ENCODE peak calls at places on chromosomes 16 and 17, in six cellular contexts. One of them, this sample, is unnamed.

GRCh38 chr16:57627184-57627871 is 1.1 kb upstream of the ADGRG1 start:
- DNase-seq in activated T-helper 1 cell treated with anti-CD3 and anti-CD28 coated beads, Interleukin-2, amount 50 U/mL, for 16 hours: no peak
- DNase-seq in effector memory CD4-positive, alpha-beta T cell: no peak
- DNase-seq in dorsolateral prefrontal cortex: no peak
- DNase-seq in SK-N-MC: no peak
- DNase-seq in stimulated activated CD4-positive, alpha-beta T cell treated with anti-CD3 and anti-CD28 coated beads, Interleukin-2, amount 100 ng/mL, for 24 hours: no peak
- DNase-seq in this sample: no peak

GRCh38 chr17:19013806-19014627 is 9.5 kb upstream of the FAM83G start:
- DNase-seq in activated T-helper 1 cell treated with anti-CD3 and anti-CD28 coated beads, Interleukin-2, amount 50 U/mL, for 16 hours: no peak
- DNase-seq in effector memory CD4-positive, alpha-beta T cell: no peak
- DNase-seq in dorsolateral prefrontal cortex: no peak
- DNase-seq in SK-N-MC: no peak
- DNase-seq in stimulated activated CD4-positive, alpha-beta T cell treated with anti-CD3 and anti-CD28 coated beads, Interleukin-2, amount 100 ng/mL, for 24 hours: no peak
- DNase-seq in this sample: no peak

GRCh38 chr17:29495011-29495410 is 71.8 kb downstream of the ABHD15 start:
- DNase-seq in activated T-helper 1 cell treated with anti-CD3 and anti-CD28 coated beads, Interleukin-2, amount 50 U/mL, for 16 hours: no peak
- DNase-seq in effector memory CD4-positive, alpha-beta T cell: no peak
- DNase-seq in dorsolateral prefrontal cortex: no peak
- DNase-seq in SK-N-MC: no peak
- DNase-seq in stimulated activated CD4-positive, alpha-beta T cell treated with anti-CD3 and anti-CD28 coated beads, Interleukin-2, amount 100 ng/mL, for 24 hours: no peak
- DNase-seq in this sample: no peak

GRCh38 chr16:65710107-65710506 is 588.2 kb upstream of the CDH11 start:
- DNase-seq in activated T-helper 1 cell treated with anti-CD3 and anti-CD28 coated beads, Interleukin-2, amount 50 U/mL, for 16 hours: no peak
- DNase-seq in effector memory CD4-positive, alpha-beta T cell: no peak
- DNase-seq in dorsolateral prefrontal cortex: no peak
- DNase-seq in SK-N-MC: no peak
- DNase-seq in stimulated activated CD4-positive, alpha-beta T cell treated with anti-CD3 and anti-CD28 coated beads, Interleukin-2, amount 100 ng/mL, for 24 hours: no peak
- DNase-seq in this sample: no peak

GRCh38 chr17:10737168-10737622 is 7.4 kb upstream of the TMEM220 start:
- DNase-seq in activated T-helper 1 cell treated with anti-CD3 and anti-CD28 coated beads, Interleukin-2, amount 50 U/mL, for 16 hours: no peak
- DNase-seq in effector memory CD4-positive, alpha-beta T cell: no peak
- DNase-seq in dorsolateral prefrontal cortex: peak
- DNase-seq in SK-N-MC: no peak
- DNase-seq in stimulated activated CD4-positive, alpha-beta T cell treated with anti-CD3 and anti-CD28 coated beads, Interleukin-2, amount 100 ng/mL, for 24 hours: peak
- DNase-seq in this sample: peak

GRCh38 chr17:27329146-27329805 is 35.4 kb downstream of the WSB1 start:
- DNase-seq in activated T-helper 1 cell treated with anti-CD3 and anti-CD28 coated beads, Interleukin-2, amount 50 U/mL, for 16 hours: no peak
- DNase-seq in effector memory CD4-positive, alpha-beta T cell: no peak
- DNase-seq in dorsolateral prefrontal cortex: no peak
- DNase-seq in SK-N-MC: no peak
- DNase-seq in stimulated activated CD4-positive, alpha-beta T cell treated with anti-CD3 and anti-CD28 coated beads, Interleukin-2, amount 100 ng/mL, for 24 hours: no peak
- DNase-seq in this sample: no peak

GRCh38 chr16:83785455-83785854 is 22.3 kb upstream of the HSBP1 start:
- DNase-seq in activated T-helper 1 cell treated with anti-CD3 and anti-CD28 coated beads, Interleukin-2, amount 50 U/mL, for 16 hours: no peak
- DNase-seq in effector memory CD4-positive, alpha-beta T cell: no peak
- DNase-seq in dorsolateral prefrontal cortex: no peak
- DNase-seq in SK-N-MC: no peak
- DNase-seq in stimulated activated CD4-positive, alpha-beta T cell treated with anti-CD3 and anti-CD28 coated beads, Interleukin-2, amount 100 ng/mL, for 24 hours: no peak
- DNase-seq in this sample: no peak

GRCh38 chr17:17205368-17206148 is 575 bp downstream of the PLD6 start:
- DNase-seq in activated T-helper 1 cell treated with anti-CD3 and anti-CD28 coated beads, Interleukin-2, amount 50 U/mL, for 16 hours: peak
- DNase-seq in effector memory CD4-positive, alpha-beta T cell: peak
- DNase-seq in dorsolateral prefrontal cortex: peak
- DNase-seq in SK-N-MC: no peak
- DNase-seq in stimulated activated CD4-positive, alpha-beta T cell treated with anti-CD3 and anti-CD28 coated beads, Interleukin-2, amount 100 ng/mL, for 24 hours: peak
- DNase-seq in this sample: peak

GRCh38 chr16:80619824-80620223 is 79.0 kb downstream of the DYNLRB2 start:
- DNase-seq in activated T-helper 1 cell treated with anti-CD3 and anti-CD28 coated beads, Interleukin-2, amount 50 U/mL, for 16 hours: no peak
- DNase-seq in effector memory CD4-positive, alpha-beta T cell: no peak
- DNase-seq in dorsolateral prefrontal cortex: no peak
- DNase-seq in SK-N-MC: no peak
- DNase-seq in stimulated activated CD4-positive, alpha-beta T cell treated with anti-CD3 and anti-CD28 coated beads, Interleukin-2, amount 100 ng/mL, for 24 hours: no peak
- DNase-seq in this sample: no peak

GRCh38 chr17:35807371-35808144 is 1.7 kb upstream of the TAF15 start:
- DNase-seq in activated T-helper 1 cell treated with anti-CD3 and anti-CD28 coated beads, Interleukin-2, amount 50 U/mL, for 16 hours: no peak
- DNase-seq in effector memory CD4-positive, alpha-beta T cell: no peak
- DNase-seq in dorsolateral prefrontal cortex: no peak
- DNase-seq in SK-N-MC: no peak
- DNase-seq in stimulated activated CD4-positive, alpha-beta T cell treated with anti-CD3 and anti-CD28 coated beads, Interleukin-2, amount 100 ng/mL, for 24 hours: no peak
- DNase-seq in this sample: no peak

GRCh38 chr16:86835981-86836380 is 257.6 kb downstream of the FOXL1 start:
- DNase-seq in activated T-helper 1 cell treated with anti-CD3 and anti-CD28 coated beads, Interleukin-2, amount 50 U/mL, for 16 hours: no peak
- DNase-seq in effector memory CD4-positive, alpha-beta T cell: no peak
- DNase-seq in dorsolateral prefrontal cortex: no peak
- DNase-seq in SK-N-MC: no peak
- DNase-seq in stimulated activated CD4-positive, alpha-beta T cell treated with anti-CD3 and anti-CD28 coated beads, Interleukin-2, amount 100 ng/mL, for 24 hours: no peak
- DNase-seq in this sample: no peak

GRCh38 chr16:56866955-56867830 is 2.2 kb downstream of the SLC12A3 start:
- DNase-seq in activated T-helper 1 cell treated with anti-CD3 and anti-CD28 coated beads, Interleukin-2, amount 50 U/mL, for 16 hours: no peak
- DNase-seq in effector memory CD4-positive, alpha-beta T cell: no peak
- DNase-seq in dorsolateral prefrontal cortex: no peak
- DNase-seq in SK-N-MC: no peak
- DNase-seq in stimulated activated CD4-positive, alpha-beta T cell treated with anti-CD3 and anti-CD28 coated beads, Interleukin-2, amount 100 ng/mL, for 24 hours: peak
- DNase-seq in this sample: peak

GRCh38 chr17:33106525-33107162 is 115.0 kb downstream of the SPACA3 start:
- DNase-seq in activated T-helper 1 cell treated with anti-CD3 and anti-CD28 coated beads, Interleukin-2, amount 50 U/mL, for 16 hours: no peak
- DNase-seq in effector memory CD4-positive, alpha-beta T cell: no peak
- DNase-seq in dorsolateral prefrontal cortex: no peak
- DNase-seq in SK-N-MC: no peak
- DNase-seq in stimulated activated CD4-positive, alpha-beta T cell treated with anti-CD3 and anti-CD28 coated beads, Interleukin-2, amount 100 ng/mL, for 24 hours: no peak
- DNase-seq in this sample: no peak

GRCh38 chr17:82520041-82520910 is 744 bp downstream of the FOXK2 start:
- DNase-seq in activated T-helper 1 cell treated with anti-CD3 and anti-CD28 coated beads, Interleukin-2, amount 50 U/mL, for 16 hours: peak
- DNase-seq in effector memory CD4-positive, alpha-beta T cell: peak
- DNase-seq in dorsolateral prefrontal cortex: peak
- DNase-seq in SK-N-MC: no peak
- DNase-seq in stimulated activated CD4-positive, alpha-beta T cell treated with anti-CD3 and anti-CD28 coated beads, Interleukin-2, amount 100 ng/mL, for 24 hours: peak
- DNase-seq in this sample: no peak

GRCh38 chr17:42340691-42341127 is 47.5 kb downstream of the STAT3 start:
- DNase-seq in activated T-helper 1 cell treated with anti-CD3 and anti-CD28 coated beads, Interleukin-2, amount 50 U/mL, for 16 hours: no peak
- DNase-seq in effector memory CD4-positive, alpha-beta T cell: peak
- DNase-seq in dorsolateral prefrontal cortex: no peak
- DNase-seq in SK-N-MC: no peak
- DNase-seq in stimulated activated CD4-positive, alpha-beta T cell treated with anti-CD3 and anti-CD28 coated beads, Interleukin-2, amount 100 ng/mL, for 24 hours: peak
- DNase-seq in this sample: no peak

GRCh38 chr17:72123964-72124791 is 3.4 kb downstream of the SOX9 start:
- DNase-seq in activated T-helper 1 cell treated with anti-CD3 and anti-CD28 coated beads, Interleukin-2, amount 50 U/mL, for 16 hours: no peak
- DNase-seq in effector memory CD4-positive, alpha-beta T cell: no peak
- DNase-seq in dorsolateral prefrontal cortex: peak
- DNase-seq in SK-N-MC: no peak
- DNase-seq in stimulated activated CD4-positive, alpha-beta T cell treated with anti-CD3 and anti-CD28 coated beads, Interleukin-2, amount 100 ng/mL, for 24 hours: no peak
- DNase-seq in this sample: no peak

GRCh38 chr16:27475561-27475960 is 73.6 kb downstream of the IL21R start:
- DNase-seq in activated T-helper 1 cell treated with anti-CD3 and anti-CD28 coated beads, Interleukin-2, amount 50 U/mL, for 16 hours: no peak
- DNase-seq in effector memory CD4-positive, alpha-beta T cell: no peak
- DNase-seq in dorsolateral prefrontal cortex: no peak
- DNase-seq in SK-N-MC: no peak
- DNase-seq in stimulated activated CD4-positive, alpha-beta T cell treated with anti-CD3 and anti-CD28 coated beads, Interleukin-2, amount 100 ng/mL, for 24 hours: no peak
- DNase-seq in this sample: no peak

GRCh38 chr17:978110-979093 is 1.2 kb downstream of the NXN start:
- DNase-seq in activated T-helper 1 cell treated with anti-CD3 and anti-CD28 coated beads, Interleukin-2, amount 50 U/mL, for 16 hours: no peak
- DNase-seq in effector memory CD4-positive, alpha-beta T cell: no peak
- DNase-seq in dorsolateral prefrontal cortex: no peak
- DNase-seq in SK-N-MC: no peak
- DNase-seq in stimulated activated CD4-positive, alpha-beta T cell treated with anti-CD3 and anti-CD28 coated beads, Interleukin-2, amount 100 ng/mL, for 24 hours: no peak
- DNase-seq in this sample: no peak

GRCh38 chr17:77217566-77217965 is 76.8 kb downstream of the SEC14L1 start:
- DNase-seq in activated T-helper 1 cell treated with anti-CD3 and anti-CD28 coated beads, Interleukin-2, amount 50 U/mL, for 16 hours: no peak
- DNase-seq in effector memory CD4-positive, alpha-beta T cell: no peak
- DNase-seq in dorsolateral prefrontal cortex: no peak
- DNase-seq in SK-N-MC: no peak
- DNase-seq in stimulated activated CD4-positive, alpha-beta T cell treated with anti-CD3 and anti-CD28 coated beads, Interleukin-2, amount 100 ng/mL, for 24 hours: no peak
- DNase-seq in this sample: no peak

GRCh38 chr17:45093444-45094110 is 32.5 kb downstream of the NMT1 start:
- DNase-seq in activated T-helper 1 cell treated with anti-CD3 and anti-CD28 coated beads, Interleukin-2, amount 50 U/mL, for 16 hours: no peak
- DNase-seq in effector memory CD4-positive, alpha-beta T cell: no peak
- DNase-seq in dorsolateral prefrontal cortex: no peak
- DNase-seq in SK-N-MC: no peak
- DNase-seq in stimulated activated CD4-positive, alpha-beta T cell treated with anti-CD3 and anti-CD28 coated beads, Interleukin-2, amount 100 ng/mL, for 24 hours: no peak
- DNase-seq in this sample: peak

GRCh38 chr16:67593288-67593687 is 31.0 kb downstream of the CTCF start:
- DNase-seq in activated T-helper 1 cell treated with anti-CD3 and anti-CD28 coated beads, Interleukin-2, amount 50 U/mL, for 16 hours: no peak
- DNase-seq in effector memory CD4-positive, alpha-beta T cell: no peak
- DNase-seq in dorsolateral prefrontal cortex: no peak
- DNase-seq in SK-N-MC: no peak
- DNase-seq in stimulated activated CD4-positive, alpha-beta T cell treated with anti-CD3 and anti-CD28 coated beads, Interleukin-2, amount 100 ng/mL, for 24 hours: no peak
- DNase-seq in this sample: no peak

GRCh38 chr17:5788266-5788900 is 204.1 kb upstream of the NLRP1 start:
- DNase-seq in activated T-helper 1 cell treated with anti-CD3 and anti-CD28 coated beads, Interleukin-2, amount 50 U/mL, for 16 hours: no peak
- DNase-seq in effector memory CD4-positive, alpha-beta T cell: no peak
- DNase-seq in dorsolateral prefrontal cortex: no peak
- DNase-seq in SK-N-MC: no peak
- DNase-seq in stimulated activated CD4-positive, alpha-beta T cell treated with anti-CD3 and anti-CD28 coated beads, Interleukin-2, amount 100 ng/mL, for 24 hours: no peak
- DNase-seq in this sample: no peak

GRCh38 chr17:81556175-81556691 is 4.1 kb upstream of the FAAP100 start:
- DNase-seq in activated T-helper 1 cell treated with anti-CD3 and anti-CD28 coated beads, Interleukin-2, amount 50 U/mL, for 16 hours: no peak
- DNase-seq in effector memory CD4-positive, alpha-beta T cell: no peak
- DNase-seq in dorsolateral prefrontal cortex: no peak
- DNase-seq in SK-N-MC: no peak
- DNase-seq in stimulated activated CD4-positive, alpha-beta T cell treated with anti-CD3 and anti-CD28 coated beads, Interleukin-2, amount 100 ng/mL, for 24 hours: no peak
- DNase-seq in this sample: no peak

GRCh38 chr17:51165680-51166197 is 472 bp upstream of the NME2 start:
- DNase-seq in activated T-helper 1 cell treated with anti-CD3 and anti-CD28 coated beads, Interleukin-2, amount 50 U/mL, for 16 hours: no peak
- DNase-seq in effector memory CD4-positive, alpha-beta T cell: no peak
- DNase-seq in dorsolateral prefrontal cortex: no peak
- DNase-seq in SK-N-MC: no peak
- DNase-seq in stimulated activated CD4-positive, alpha-beta T cell treated with anti-CD3 and anti-CD28 coated beads, Interleukin-2, amount 100 ng/mL, for 24 hours: no peak
- DNase-seq in this sample: no peak

GRCh38 chr16:57574086-57574485 is 31.6 kb downstream of the ADGRG5 start:
- DNase-seq in activated T-helper 1 cell treated with anti-CD3 and anti-CD28 coated beads, Interleukin-2, amount 50 U/mL, for 16 hours: no peak
- DNase-seq in effector memory CD4-positive, alpha-beta T cell: no peak
- DNase-seq in dorsolateral prefrontal cortex: no peak
- DNase-seq in SK-N-MC: no peak
- DNase-seq in stimulated activated CD4-positive, alpha-beta T cell treated with anti-CD3 and anti-CD28 coated beads, Interleukin-2, amount 100 ng/mL, for 24 hours: no peak
- DNase-seq in this sample: no peak